ENCODE peak calls at places on chromosomes 16 and 17, in four cellular contexts. U is ELR; N is stimulated activated CD4-positive, alpha-beta T cell treated with anti-CD3 and anti-CD28 coated beads, Interleukin-15, amount 100 ng/mL, for 48 hours; A is aorta. F is an unnamed sample.

GRCh38 chr17:44197980-44198720 is 1.5 kb downstream of the ATXN7L3 start:
- DNase-seq in U (peak; percentile 70), N (no peak), A (no peak), F (no peak)

GRCh38 chr17:80720624-80721577 is 176.3 kb downstream of the RPTOR start:
- DNase-seq in U (peak; percentile 87), N (peak; percentile 57), A (no peak), F (no peak)

GRCh38 chr17:9790889-9791876 is at the start of gene DHRS7C:
- DNase-seq in U (no peak), N (no peak), A (no peak), F (no peak)

GRCh38 chr17:6069611-6070279 is 434 bp upstream of the WSCD1 start:
- DNase-seq in U (no peak), N (no peak), A (no peak), F (no peak)

GRCh38 chr17:56319531-56319930 is 166.3 kb downstream of the ANKFN1 start:
- DNase-seq in U (peak; percentile 87), N (no peak), A (no peak), F (no peak)

GRCh38 chr16:2474877-2475412 is at the start of gene TBC1D24:
- DNase-seq in U (peak; percentile 82), N (peak; percentile 80), A (peak; percentile 91), F (peak; percentile 93)

GRCh38 chr16:75224683-75225082 is 5.9 kb downstream of the CTRB1 start:
- DNase-seq in U (no peak), N (no peak), A (no peak), F (no peak)

GRCh38 chr17:73071387-73071999 is 21.0 kb downstream of the SLC39A11 start:
- DNase-seq in U (no peak), N (no peak), A (no peak), F (no peak)

GRCh38 chr17:11182430-11182829 is 58.6 kb upstream of the SHISA6 start:
- DNase-seq in U (no peak), N (no peak), A (no peak), F (no peak)

GRCh38 chr17:58415371-58416055 is 1.8 kb downstream of the RNF43 start:
- DNase-seq in U (no peak), N (no peak), A (no peak), F (no peak)

GRCh38 chr17:19317359-19318095 is 45.0 kb downstream of the B9D1 start:
- DNase-seq in U (peak; percentile 81), N (no peak), A (no peak), F (peak; percentile 89)

GRCh38 chr17:14201595-14201994 is 35.1 kb downstream of the CDRT15 start:
- DNase-seq in U (no peak), N (no peak), A (peak; percentile 54), F (no peak)

F was measured in Right ventricle myocardium inferior.